ENCODE peak calls at places on chromosome X, in six cellular contexts. S, N, K, O, A and I are unnamed samples.

GRCh38 chrX:119374736-119375135 is 24.4 kb upstream of the SLC25A43 start:
- DNase-seq in S (no peak), N (no peak), K (no peak), O (no peak), A (no peak), I (no peak)

GRCh38 chrX:24767557-24767956 is 73.8 kb downstream of the POLA1 start:
- DNase-seq in S (no peak), N (no peak), K (no peak), O (no peak), A (no peak), I (no peak)

GRCh38 chrX:105635794-105636193 is 186.5 kb upstream of the NRK start:
- DNase-seq in S (no peak), N (no peak), K (no peak), O (no peak), A (no peak), I (no peak)

GRCh38 chrX:71098302-71098701 is 2.7 kb downstream of the FOXO4 start:
- DNase-seq in S (peak), N (peak), K (no peak), O (no peak), A (no peak), I (no peak)

GRCh38 chrX:110178179-110178865 is 139.6 kb downstream of the AMMECR1 start:
- DNase-seq in S (no peak), N (peak), K (no peak), O (no peak), A (no peak), I (no peak)

GRCh38 chrX:44157858-44158257 is 184.7 kb upstream of the NDP start:
- DNase-seq in S (no peak), N (no peak), K (no peak), O (no peak), A (no peak), I (no peak)

GRCh38 chrX:45621356-45622041 is 420.8 kb upstream of the DIPK2B start:
- DNase-seq in S (no peak), N (no peak), K (no peak), O (no peak), A (no peak), I (no peak)

GRCh38 chrX:153582896-153583295 is 16.0 kb downstream of the CCNQ start:
- DNase-seq in S (peak), N (peak), K (peak), O (no peak), A (peak), I (no peak)

GRCh38 chrX:31209005-31209612 is 137.3 kb upstream of the FTHL17 start:
- DNase-seq in S (no peak), N (no peak), K (no peak), O (no peak), A (no peak), I (no peak)

GRCh38 chrX:125378205-125378604 is 58.5 kb downstream of the TEX13C start:
- DNase-seq in S (no peak), N (peak), K (no peak), O (no peak), A (no peak), I (no peak)

GRCh38 chrX:10156199-10157031 is at the start of gene CLCN4:
- DNase-seq in S (peak), N (no peak), K (peak), O (no peak), A (no peak), I (no peak)

GRCh38 chrX:150038977-150039599 is 100.8 kb upstream of the EOLA2 start:
- DNase-seq in S (no peak), N (no peak), K (no peak), O (no peak), A (no peak), I (no peak)

GRCh38 chrX:121641560-121641959 is 594.1 kb downstream of the GLUD2 start:
- DNase-seq in S (no peak), N (no peak), K (no peak), O (no peak), A (no peak), I (no peak)

GRCh38 chrX:48956728-48957414 is 536 bp downstream of the OTUD5 start:
- DNase-seq in S (no peak), N (no peak), K (no peak), O (no peak), A (no peak), I (no peak)

GRCh38 chrX:19673334-19674040 is 158.2 kb upstream of the MAP3K15 start:
- DNase-seq in S (no peak), N (no peak), K (peak), O (no peak), A (no peak), I (no peak)

GRCh38 chrX:72048515-72049455 is 82.9 kb downstream of the RTL5 start:
- DNase-seq in S (peak), N (no peak), K (no peak), O (no peak), A (no peak), I (no peak)

GRCh38 chrX:43560247-43560946 is 95.7 kb upstream of the MAOA start:
- DNase-seq in S (no peak), N (no peak), K (no peak), O (no peak), A (no peak), I (no peak)

GRCh38 chrX:105618393-105619101 is 203.8 kb upstream of the NRK start:
- DNase-seq in S (no peak), N (no peak), K (peak), O (no peak), A (no peak), I (no peak)

GRCh38 chrX:19860571-19860970 is 26.8 kb downstream of the SH3KBP1 start:
- DNase-seq in S (no peak), N (no peak), K (no peak), O (no peak), A (no peak), I (no peak)

GRCh38 chrX:148658115-148658725 is 157.8 kb downstream of the AFF2 start:
- DNase-seq in S (no peak), N (no peak), K (no peak), O (no peak), A (no peak), I (no peak)

GRCh38 chrX:148662014-148662413 is 161.6 kb downstream of the AFF2 start:
- DNase-seq in S (no peak), N (no peak), K (no peak), O (no peak), A (no peak), I (no peak)

GRCh38 chrX:148664171-148664570 is 163.8 kb downstream of the AFF2 start:
- DNase-seq in S (no peak), N (no peak), K (no peak), O (no peak), A (no peak), I (no peak)

GRCh38 chrX:148659481-148659880 is 159.1 kb downstream of the AFF2 start:
- DNase-seq in S (no peak), N (no peak), K (no peak), O (no peak), A (no peak), I (no peak)

GRCh38 chrX:148661035-148661434 is 160.6 kb downstream of the AFF2 start:
- DNase-seq in S (no peak), N (no peak), K (no peak), O (no peak), A (no peak), I (peak)
- TF ChIP-seq SIN3A in S (no peak), N (no peak), K (no peak), O (no peak), A (no peak), I (no peak)

GRCh38 chrX:134600714-134601113 is 57.6 kb downstream of the PLAC1 start:
- DNase-seq in S (no peak), N (no peak), K (no peak), O (no peak), A (no peak), I (no peak)

GRCh38 chrX:134602410-134602809 is 55.9 kb downstream of the PLAC1 start:
- DNase-seq in S (no peak), N (no peak), K (no peak), O (no peak), A (no peak), I (no peak)

GRCh38 chrX:134604701-134605271 is 53.5 kb downstream of the PLAC1 start:
- DNase-seq in S (no peak), N (no peak), K (no peak), O (no peak), A (no peak), I (no peak)

GRCh38 chrX:134601240-134601639 is 57.0 kb downstream of the PLAC1 start:
- DNase-seq in S (no peak), N (no peak), K (no peak), O (no peak), A (no peak), I (no peak)

GRCh38 chrX:134603806-134604700 is 54.2 kb downstream of the PLAC1 start:
- DNase-seq in S (no peak), N (no peak), K (no peak), O (no peak), A (no peak), I (no peak)
- TF ChIP-seq SIN3A in S (peak), N (no peak), K (no peak), O (no peak), A (no peak), I (no peak)

GRCh38 chrX:124239911-124240310 is 92.5 kb upstream of the TEX13D start:
- DNase-seq in S (no peak), N (no peak), K (no peak), O (no peak), A (peak), I (no peak)
- TF ChIP-seq SIN3A in S (no peak), N (no peak), K (no peak), O (no peak), A (no peak), I (no peak)

GRCh38 chrX:74550295-74550802 is 64.1 kb downstream of the RLIM start:
- DNase-seq in S (peak), N (peak), K (peak), O (no peak), A (peak), I (no peak)
- TF ChIP-seq SIN3A in S (no peak), N (no peak), K (no peak), O (no peak), A (no peak), I (no peak)

GRCh38 chrX:115573172-115573571 is 12.2 kb downstream of the PLS3 start:
- DNase-seq in S (no peak), N (no peak), K (no peak), O (no peak), A (no peak), I (no peak)
- TF ChIP-seq SIN3A in S (no peak), N (no peak), K (no peak), O (no peak), A (no peak), I (no peak)

GRCh38 chrX:74536142-74537010 is 78.0 kb downstream of the RLIM start:
- DNase-seq in S (peak), N (peak), K (no peak), O (no peak), A (no peak), I (no peak)
- TF ChIP-seq SIN3A in S (no peak), N (no peak), K (no peak), O (peak), A (no peak), I (no peak)

GRCh38 chrX:73785493-73785892 is 222.5 kb downstream of the CHIC1 start:
- DNase-seq in S (no peak), N (no peak), K (no peak), O (no peak), A (no peak), I (no peak)
- TF ChIP-seq SIN3A in S (no peak), N (no peak), K (no peak), O (no peak), A (no peak), I (no peak)

GRCh38 chrX:12360389-12360788 is 222.1 kb downstream of the FRMPD4 start:
- DNase-seq in S (no peak), N (no peak), K (no peak), O (no peak), A (no peak), I (no peak)
- TF ChIP-seq SIN3A in S (no peak), N (no peak), K (no peak), O (no peak), A (no peak), I (no peak)